ENCODE peak calls at places on chromosomes 1 and 21, in four cellular contexts. H, B, M and Z are unnamed samples.

GRCh38 chr1:19220991-19221390 is 10.9 kb upstream of the UBR4 start:
- DNase-seq in H (no peak), B (no peak), M (no peak), Z (no peak)

GRCh38 chr1:118504867-118505266 is 319.8 kb upstream of the SPAG17 start:
- DNase-seq in H (no peak), B (no peak), M (peak; percentile 17), Z (no peak)

GRCh38 chr1:157145081-157145480 is 6.9 kb upstream of the ETV3 start:
- DNase-seq in H (no peak), B (no peak), M (no peak), Z (no peak)

GRCh38 chr1:234476172-234476571 is 2.8 kb downstream of the TARBP1 start:
- DNase-seq in H (no peak), B (no peak), M (no peak), Z (no peak)

GRCh38 chr1:101704895-101705294 is 291.8 kb downstream of the OLFM3 start:
- DNase-seq in H (no peak), B (no peak), M (no peak), Z (no peak)

GRCh38 chr1:89821322-89822108 is 683 bp downstream of the LRRC8D start:
- DNase-seq in H (peak; percentile 49), B (no peak), M (no peak), Z (peak; percentile 42)

GRCh38 chr1:107358611-107359342 is 217.9 kb downstream of the NTNG1 start:
- DNase-seq in H (no peak), B (no peak), M (no peak), Z (no peak)

GRCh38 chr1:58811303-58811702 is 27.5 kb upstream of the JUN start:
- DNase-seq in H (no peak), B (no peak), M (no peak), Z (no peak)

GRCh38 chr1:170247751-170248521 is 102.2 kb downstream of the NTMT2 start:
- DNase-seq in H (no peak), B (no peak), M (no peak), Z (no peak)

GRCh38 chr1:245310605-245311531 is 156.1 kb downstream of the KIF26B start:
- DNase-seq in H (no peak), B (no peak), M (no peak), Z (no peak)

GRCh38 chr1:231478800-231479199 is 49.7 kb upstream of the TSNAX start:
- DNase-seq in H (no peak), B (no peak), M (no peak), Z (no peak)

GRCh38 chr21:45494851-45495680 is 47.2 kb downstream of the SLC19A1 start:
- DNase-seq in H (no peak), B (no peak), M (no peak), Z (no peak)

GRCh38 chr21:37071561-37072238 is 1.2 kb downstream of the PIGP start:
- DNase-seq in H (peak; percentile 70), B (no peak), M (peak; percentile 72), Z (no peak)

GRCh38 chr1:5977494-5978444 is 14.5 kb downstream of the NPHP4 start:
- DNase-seq in H (no peak), B (no peak), M (no peak), Z (no peak)

GRCh38 chr1:243402868-243403267 is 147.0 kb downstream of the SDCCAG8 start:
- DNase-seq in H (no peak), B (no peak), M (no peak), Z (no peak)

GRCh38 chr1:54888080-54888733 is 1.2 kb upstream of the DHCR24 start:
- DNase-seq in H (no peak), B (no peak), M (no peak), Z (no peak)

GRCh38 chr21:44996983-44997936 is 57.4 kb downstream of the SLX9 start:
- DNase-seq in H (no peak), B (no peak), M (no peak), Z (no peak)

GRCh38 chr1:1424623-1425229 is 3.6 kb upstream of the ANKRD65 start:
- DNase-seq in H (peak; percentile 0), B (no peak), M (no peak), Z (no peak)

GRCh38 chr1:216722841-216723240 is 388 bp downstream of the ESRRG start:
- DNase-seq in H (no peak), B (no peak), M (no peak), Z (no peak)

GRCh38 chr1:220271706-220272046 is 577 bp downstream of the RAB3GAP2 start:
- DNase-seq in H (no peak), B (no peak), M (peak; percentile 10), Z (no peak)

GRCh38 chr1:45205910-45206721 is at the start of gene ZSWIM5:
- DNase-seq in H (peak; percentile 52), B (no peak), M (peak; percentile 30), Z (peak; percentile 51)

GRCh38 chr1:24003331-24003972 is 23.3 kb upstream of the SRSF10 start:
- DNase-seq in H (peak; percentile 35), B (no peak), M (no peak), Z (no peak)

GRCh38 chr1:43766086-43766784 is 58.9 kb downstream of the ST3GAL3 start:
- DNase-seq in H (no peak), B (no peak), M (no peak), Z (no peak)

GRCh38 chr21:44401386-44402160 is 48.2 kb downstream of the TRPM2 start:
- DNase-seq in H (no peak), B (no peak), M (no peak), Z (no peak)

GRCh38 chr1:57401671-57402070 is 22.2 kb downstream of the DAB1 start:
- DNase-seq in H (no peak), B (no peak), M (no peak), Z (no peak)

GRCh38 chr1:200454425-200454824 is 44.6 kb upstream of the ZNF281 start:
- DNase-seq in H (no peak), B (no peak), M (no peak), Z (no peak)

GRCh38 chr1:4935807-4936206 is 281.4 kb downstream of the AJAP1 start:
- DNase-seq in H (no peak), B (no peak), M (no peak), Z (no peak)

GRCh38 chr1:86155807-86156561 is 588 bp downstream of the COL24A1 start:
- DNase-seq in H (no peak), B (no peak), M (no peak), Z (no peak)

GRCh38 chr1:17215545-17215890 is 10.6 kb downstream of the PADI1 start:
- DNase-seq in H (no peak), B (no peak), M (no peak), Z (no peak)

DNA sequence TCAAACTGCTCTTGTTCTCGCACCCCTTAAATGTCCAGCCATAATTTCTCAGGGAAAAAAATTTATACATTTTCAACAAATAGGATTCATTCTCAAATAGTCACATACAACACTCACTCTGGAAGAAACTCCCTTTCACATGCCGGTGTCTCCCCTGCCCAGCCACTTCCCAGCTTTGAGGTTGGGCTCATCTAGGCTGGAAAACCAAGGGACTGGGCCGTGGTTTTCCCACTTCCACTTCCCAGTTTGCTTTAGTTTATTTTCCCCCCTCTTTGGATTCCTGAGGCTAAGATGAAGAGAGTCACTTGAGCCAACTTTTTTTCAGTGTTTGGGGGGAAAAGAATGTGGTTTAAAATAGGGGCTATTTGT is 522 bp upstream of the IPO9 start:
- DNase-seq in H (no peak), B (no peak), M (no peak), Z (no peak)
- H3K27ac ChIP-seq in H (no peak overlapping the region), B (no peak overlapping the region), M (no peak overlapping the region), Z (no peak overlapping the region)

GRCh38 chr1:198171667-198172294 is 15.0 kb downstream of the NEK7 start:
- DNase-seq in H (no peak), B (no peak), M (no peak), Z (no peak)

GRCh38 chr1:198174297-198174696 is 17.5 kb downstream of the NEK7 start:
- DNase-seq in H (no peak), B (no peak), M (no peak), Z (no peak)

GRCh38 chr1:198176179-198176578 is 19.4 kb downstream of the NEK7 start:
- DNase-seq in H (no peak), B (no peak), M (no peak), Z (no peak)

GRCh38 chr1:198175418-198176170 is 18.8 kb downstream of the NEK7 start:
- DNase-seq in H (no peak), B (no peak), M (no peak), Z (no peak)

DNA sequence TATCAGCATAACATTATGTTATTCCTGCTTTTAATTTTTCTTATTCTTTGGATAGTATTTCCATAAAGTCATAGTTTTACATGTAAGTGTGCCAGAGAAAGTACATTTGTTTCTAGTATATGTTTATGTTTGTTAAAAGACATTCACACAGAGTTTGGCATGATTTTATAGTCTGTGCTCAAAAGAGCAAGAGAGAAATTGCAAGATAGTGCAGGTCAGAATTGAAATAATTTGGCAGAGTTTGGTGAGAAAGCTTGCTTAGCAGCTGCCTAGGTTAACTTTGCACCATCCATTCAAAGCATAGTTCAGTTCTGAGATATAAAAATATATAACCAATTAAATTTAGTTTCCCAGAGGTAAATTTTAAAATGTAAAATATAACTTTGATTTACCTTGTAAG is 17.0 kb downstream of the NEK7 start:
- DNase-seq in H (no peak), B (no peak), M (no peak), Z (no peak)
- H3K4me3 ChIP-seq in H (no peak overlapping the region), B (no peak overlapping the region), M (no peak overlapping the region), Z (no peak overlapping the region)

DNA sequence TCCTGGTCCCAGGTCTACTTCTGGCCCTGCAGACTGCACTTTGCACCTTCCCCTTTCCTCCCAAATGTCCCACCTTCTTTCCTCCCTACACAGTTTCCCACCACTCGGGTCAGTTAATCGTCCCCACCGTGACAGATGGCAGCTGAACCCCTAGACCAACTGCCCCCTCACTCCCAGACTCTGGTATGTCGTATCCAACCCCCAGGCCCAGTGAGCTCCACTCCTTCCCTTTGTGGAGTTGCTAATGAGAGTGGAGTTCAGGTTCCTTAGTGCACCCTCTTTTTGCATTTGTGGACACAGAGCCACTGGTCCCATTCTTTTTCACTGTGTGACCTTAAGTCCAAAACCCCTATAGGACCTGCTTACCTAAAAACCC is 1.8 kb downstream of the MAN1C1 start:
- DNase-seq in H (no peak), B (no peak), M (no peak), Z (no peak)
- H3K4me1 ChIP-seq in H (peaks cover 4% of the 10 kb centered on the region), B (peaks cover 75% of the 10 kb centered on the region), M (peaks cover 53% of the 10 kb centered on the region), Z (peaks cover 62% of the 10 kb centered on the region)

GRCh38 chr1:112514901-112515300 is 6.1 kb downstream of the WNT2B start:
- DNase-seq in H (no peak), B (no peak), M (no peak), Z (no peak)

GRCh38 chr1:112515311-112516009 is 6.7 kb downstream of the WNT2B start:
- DNase-seq in H (no peak), B (no peak), M (no peak), Z (no peak)

GRCh38 chr1:112516141-112516540 is 7.4 kb downstream of the WNT2B start:
- DNase-seq in H (no peak), B (no peak), M (no peak), Z (no peak)

GRCh38 chr1:112511897-112512296 is 3.1 kb downstream of the WNT2B start:
- DNase-seq in H (no peak), B (no peak), M (no peak), Z (no peak)

DNA sequence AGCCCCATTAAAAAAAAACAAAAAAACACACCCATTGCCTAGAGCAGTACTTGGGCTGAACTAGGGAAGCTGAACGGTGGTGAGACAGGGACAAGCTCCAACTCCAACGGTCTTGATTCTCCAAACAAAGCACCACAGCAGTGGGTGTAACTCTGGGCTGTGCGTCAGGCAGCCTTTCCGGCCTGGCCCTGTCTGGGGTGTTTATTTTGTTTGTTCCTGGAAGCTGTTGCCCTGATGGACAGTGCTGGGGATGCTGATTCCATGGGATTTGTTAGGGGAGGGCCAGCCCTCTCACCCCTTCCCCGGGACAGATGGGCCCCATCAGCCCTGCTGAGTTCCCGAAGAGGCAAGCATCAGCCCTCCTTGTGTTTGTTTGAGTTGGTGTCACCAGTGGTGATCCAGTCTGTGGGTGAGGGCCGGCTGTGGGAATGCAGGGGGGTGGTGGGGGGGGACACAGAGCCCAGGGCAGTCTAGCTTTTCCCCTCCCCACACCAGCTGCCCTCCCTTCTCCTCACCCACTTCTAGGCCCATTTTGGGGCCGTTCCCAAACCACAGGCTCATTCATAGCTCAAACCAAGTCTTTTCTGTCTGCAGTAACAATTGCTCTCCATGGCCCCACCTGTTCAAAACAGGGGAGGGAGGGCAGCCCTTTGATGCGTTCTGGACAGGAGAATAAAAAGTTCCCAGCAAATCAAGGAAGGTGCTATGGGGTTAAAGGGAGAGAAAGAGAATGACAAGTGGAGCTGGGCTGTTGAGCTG is 4.5 kb downstream of the WNT2B start:
- DNase-seq in H (no peak), B (no peak), M (no peak), Z (no peak)
- H3K27ac ChIP-seq in H (no peak overlapping the region), B (peak overlapping the region; percentile 58), M (no peak overlapping the region), Z (no peak overlapping the region)